ENCODE peak calls at places on chromosomes 12 and 14, in four cellular contexts. S, M, A and W are unnamed samples.

GRCh38 chr12:107660861-107661415 is 24.7 kb upstream of the PWP1 start:
- DNase-seq in M (no peak), S (no peak), A (peak; percentile 48), W (no peak)

GRCh38 chr14:47278233-47278842 is 397.1 kb downstream of the MDGA2 start:
- DNase-seq in A (no peak), S (peak; percentile 77), M (peak; percentile 61), W (peak; percentile 81)

GRCh38 chr12:110821917-110822316 is 24.9 kb upstream of the CCDC63 start:
- DNase-seq in A (no peak), M (no peak), S (no peak), W (no peak)

GRCh38 chr14:56195727-56196126 is 77.5 kb downstream of the PELI2 start:
- DNase-seq in A (peak; percentile 45), M (no peak), S (no peak), W (peak; percentile 23)

GRCh38 chr12:29741342-29742241 is 42.1 kb downstream of the TMTC1 start:
- DNase-seq in S (peak; percentile 17), A (no peak), M (no peak), W (no peak)

GRCh38 chr12:80264386-80264785 is 165.0 kb downstream of the OTOGL start:
- DNase-seq in A (no peak), S (no peak), M (no peak), W (no peak)

GRCh38 chr14:59126714-59127436 is 61.6 kb upstream of the DAAM1 start:
- DNase-seq in A (no peak), S (peak; percentile 62), M (no peak), W (no peak)

GRCh38 chr14:103330536-103330935 is 3.5 kb upstream of the EIF5 start:
- DNase-seq in S (no peak), M (no peak), A (no peak), W (no peak)

GRCh38 chr12:70661762-70662161 is 24.5 kb upstream of the PTPRB start:
- DNase-seq in A (no peak), S (no peak), M (no peak), W (no peak)

GRCh38 chr14:89027097-89027740 is 202.8 kb downstream of the TTC8 start:
- DNase-seq in S (peak; percentile 71), M (peak; percentile 43), A (peak; percentile 80), W (peak; percentile 52)

GRCh38 chr14:87575378-87575777 is 417.6 kb downstream of the GALC start:
- DNase-seq in S (no peak), A (no peak), M (no peak), W (no peak)

GRCh38 chr12:82942963-82943362 is 256.3 kb downstream of the TMTC2 start:
- DNase-seq in S (peak; percentile 12), A (no peak), M (no peak), W (peak; percentile 25)

GRCh38 chr14:89445252-89445973 is 28.4 kb upstream of the FOXN3 start:
- DNase-seq in M (no peak), S (no peak), A (no peak), W (no peak)

GRCh38 chr14:22370084-22370847 is 218.8 kb downstream of the DAD1 start:
- DNase-seq in A (no peak), M (peak; percentile 85), S (no peak), W (no peak)

GRCh38 chr14:72318648-72319047 is 386.4 kb downstream of the RGS6 start:
- DNase-seq in S (no peak), A (no peak), M (no peak), W (no peak)

GRCh38 chr14:93909429-93910128 is 17.6 kb upstream of the FAM181A start:
- DNase-seq in S (no peak), M (no peak), A (no peak), W (no peak)

GRCh38 chr12:25806271-25806670 is 152.2 kb upstream of the RASSF8 start:
- DNase-seq in M (no peak), A (no peak), S (no peak), W (no peak)

GRCh38 chr12:74394647-74395046 is 143.0 kb upstream of the ATXN7L3B start:
- DNase-seq in M (no peak), S (no peak), A (no peak), W (no peak)

GRCh38 chr14:78683206-78683605 is 513.0 kb downstream of the NRXN3 start:
- DNase-seq in A (no peak), M (no peak), S (no peak), W (no peak)

GRCh38 chr12:131088701-131089525 is 135.2 kb downstream of the ADGRD1 start:
- DNase-seq in M (no peak), A (no peak), S (no peak), W (peak; percentile 1)

GRCh38 chr12:89439946-89440345 is 84.7 kb downstream of the GALNT4 start:
- DNase-seq in A (no peak), S (no peak), M (no peak), W (no peak)

GRCh38 chr14:87013583-87013982 is 979.4 kb downstream of the GALC start:
- DNase-seq in A (no peak), M (no peak), S (no peak), W (no peak)

GRCh38 chr12:91717804-91718203 is 427.8 kb downstream of the BTG1 start:
- DNase-seq in M (no peak), S (no peak), A (no peak), W (no peak)

GRCh38 chr12:82461393-82461792 is 103.1 kb downstream of the METTL25 start:
- DNase-seq in S (no peak), M (no peak), A (no peak), W (no peak)

GRCh38 chr14:72495668-72496067 is 398.2 kb downstream of the DPF3 start:
- DNase-seq in S (no peak), M (no peak), A (peak; percentile 57), W (no peak)

GRCh38 chr14:69948311-69948710 is 69.1 kb downstream of the SMOC1 start:
- DNase-seq in M (no peak), A (no peak), S (no peak), W (no peak)
- H3K27me3 ChIP-seq in M (no peaks in the 10 kb centered on the region), A (no peaks in the 10 kb centered on the region), S (no peaks in the 10 kb centered on the region), W (no peaks in the 10 kb centered on the region)

GRCh38 chr12:128818065-128819022 is 5.4 kb downstream of the SLC15A4 start:
- DNase-seq in S (no peak), A (peak; percentile 69), M (no peak), W (no peak)
- H3K27me3 ChIP-seq in S (no peaks in the 10 kb centered on the region), A (no peaks in the 10 kb centered on the region), M (no peaks in the 10 kb centered on the region), W (no peaks in the 10 kb centered on the region)

DNA sequence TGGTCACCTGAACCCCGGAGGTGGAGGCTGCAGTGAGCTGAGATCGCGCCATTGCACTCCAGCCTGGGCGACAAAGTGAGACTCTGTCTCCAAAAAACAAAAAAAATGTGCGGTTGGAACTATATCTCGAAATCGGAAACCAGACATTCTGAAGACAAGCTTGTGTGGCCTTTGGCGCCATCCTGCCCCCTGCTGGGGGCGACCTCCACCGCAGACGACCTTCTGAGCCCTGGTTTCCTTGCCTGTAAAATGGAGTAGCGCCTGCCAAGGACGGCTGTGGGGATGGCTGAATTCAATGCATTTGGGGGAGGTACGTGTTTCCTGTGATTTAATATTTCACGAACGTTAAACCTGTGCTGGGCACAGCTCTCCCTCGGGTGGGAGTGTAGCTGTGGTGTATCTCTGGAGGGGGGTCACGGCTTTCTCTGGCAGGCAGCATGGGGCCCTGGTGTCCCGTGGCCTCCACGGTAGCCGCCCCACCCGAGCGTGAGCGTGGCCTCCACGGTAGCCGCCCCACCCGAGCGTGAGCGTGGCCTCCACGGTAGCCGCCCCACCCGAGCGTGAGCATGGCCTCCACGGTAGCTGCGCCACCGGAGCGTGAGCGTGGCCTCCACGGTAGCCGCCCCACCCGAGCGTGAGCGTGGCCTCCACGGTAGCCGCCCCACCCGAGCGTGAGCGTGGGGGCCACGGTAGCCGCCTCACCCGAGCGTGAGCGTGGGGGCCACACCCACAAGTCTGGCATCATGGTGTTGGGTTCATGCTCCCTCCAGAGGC is 55.3 kb downstream of the LRCOL1 start:
- DNase-seq in S (no peak), M (no peak), A (no peak), W (peak; percentile 45)
- H3K27me3 ChIP-seq in S (no peaks in the 10 kb centered on the region), M (no peaks in the 10 kb centered on the region), A (no peaks in the 10 kb centered on the region), W (no peaks in the 10 kb centered on the region)

GRCh38 chr14:36519431-36520321 is at the start of gene NKX2-1:
- DNase-seq in A (no peak), S (no peak), M (peak; percentile 81), W (no peak)
- H3K27me3 ChIP-seq in A (no peaks in the 10 kb centered on the region), S (peaks cover 100% of the 10 kb centered on the region), M (peaks cover 18% of the 10 kb centered on the region), W (peaks cover 92% of the 10 kb centered on the region)

DNA sequence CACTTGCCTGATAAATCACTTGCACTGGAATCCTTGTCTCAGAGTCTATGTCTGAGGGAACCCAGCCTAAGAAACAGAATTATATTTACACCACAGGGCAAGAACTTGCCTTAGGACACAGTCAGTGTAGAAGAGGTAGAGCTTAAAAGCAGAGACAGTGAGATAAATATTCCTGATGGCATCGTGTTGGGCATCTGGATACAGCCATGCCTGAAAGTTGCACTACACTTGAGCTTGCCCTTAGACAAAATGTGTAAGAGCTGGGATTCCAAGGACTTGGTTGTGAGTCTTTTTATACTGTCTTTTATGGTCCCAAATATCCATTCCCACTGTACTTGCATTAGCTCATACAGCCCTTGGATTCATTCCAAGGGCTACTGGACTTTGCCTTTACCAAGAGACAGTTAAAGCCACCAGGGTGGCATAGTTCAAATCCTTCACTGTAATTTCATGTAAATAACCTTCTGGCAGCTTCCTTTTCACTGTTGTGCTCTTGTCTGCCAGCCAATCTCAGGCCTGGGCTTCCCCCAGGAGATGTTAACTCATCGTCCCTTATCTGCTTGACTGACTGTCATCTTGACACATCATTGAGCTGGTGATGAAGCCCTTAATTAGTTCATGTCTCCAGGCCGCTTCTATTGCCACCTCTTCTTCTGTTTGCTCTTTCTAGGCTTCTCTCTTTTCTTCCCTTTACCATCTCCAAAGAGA is 577.9 kb upstream of the TBX3 start:
- DNase-seq in S (no peak), M (no peak), A (no peak), W (no peak)
- H3K27me3 ChIP-seq in S (no peaks in the 10 kb centered on the region), M (no peaks in the 10 kb centered on the region), A (peaks cover 3% of the 10 kb centered on the region), W (no peaks in the 10 kb centered on the region)

GRCh38 chr14:99459491-99460100 is 21.1 kb downstream of the SETD3 start:
- DNase-seq in S (no peak), M (no peak), A (no peak), W (no peak)

GRCh38 chr14:99463974-99464373 is 16.7 kb downstream of the SETD3 start:
- DNase-seq in S (no peak), M (no peak), A (no peak), W (no peak)

GRCh38 chr14:99461411-99461810 is 19.2 kb downstream of the SETD3 start:
- DNase-seq in A (no peak), S (no peak), M (no peak), W (no peak)

GRCh38 chr14:99462211-99462610 is 18.4 kb downstream of the SETD3 start:
- DNase-seq in A (no peak), S (no peak), M (no peak), W (no peak)

DNA sequence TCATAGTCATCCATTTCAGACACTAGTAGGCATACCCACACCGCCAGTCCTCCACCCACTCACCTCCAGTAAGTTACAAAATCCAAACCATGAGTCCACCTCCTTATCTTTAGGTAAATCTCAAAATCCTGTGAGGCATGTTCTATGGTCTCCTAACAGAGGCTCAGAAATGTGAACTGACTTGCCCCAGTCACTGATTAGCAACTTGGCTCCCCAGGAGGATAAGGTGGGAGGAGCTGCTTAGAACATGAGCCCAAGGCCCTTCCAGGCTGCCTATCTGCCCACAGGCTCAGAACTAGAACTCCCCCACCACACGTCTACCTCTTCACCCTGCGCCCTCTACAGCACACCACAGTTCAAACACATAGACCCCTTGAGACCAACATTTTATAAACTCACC is 19.9 kb downstream of the SETD3 start:
- DNase-seq in M (no peak), S (no peak), A (no peak), W (peak; percentile 41)
- H3K27me3 ChIP-seq in M (no peaks in the 10 kb centered on the region), S (no peaks in the 10 kb centered on the region), A (no peaks in the 10 kb centered on the region), W (no peaks in the 10 kb centered on the region)